ENCODE peak calls at places on chromosomes 1 and 21, in six cellular contexts. Q, W, G, H, A and L are unnamed samples.

GRCh38 chr1:159218846-159219636 is 14.4 kb downstream of the ACKR1 start:
- DNase-seq in H (no peak), G (no peak), A (no peak), Q (no peak), W (no peak), L (no peak)

GRCh38 chr1:186212574-186213224 is 162.4 kb downstream of the TPR start:
- DNase-seq in A (peak), H (no peak), G (no peak), Q (peak), W (peak), L (peak)

GRCh38 chr1:94020764-94021579 is 100.0 kb downstream of the ABCA4 start:
- DNase-seq in H (no peak), A (no peak), Q (no peak), W (peak), G (no peak), L (no peak)

GRCh38 chr1:178282949-178283367 is 189.1 kb downstream of the RASAL2 start:
- DNase-seq in G (no peak), W (peak), H (no peak), Q (no peak), A (no peak), L (peak)

GRCh38 chr21:42672699-42673458 is 19.5 kb downstream of the PDE9A start:
- DNase-seq in A (no peak), H (no peak), Q (no peak), G (no peak), W (peak), L (no peak)

GRCh38 chr1:223700942-223701637 is 11.2 kb upstream of the CAPN2 start:
- DNase-seq in A (no peak), H (peak), W (peak), G (peak), Q (no peak), L (no peak)

GRCh38 chr21:45974073-45975016 is 7.2 kb upstream of the COL6A1 start:
- DNase-seq in A (no peak), H (peak), Q (peak), G (peak), W (peak), L (no peak)

GRCh38 chr1:162740755-162741154 is 49.7 kb upstream of the HSD17B7 start:
- DNase-seq in W (peak), H (no peak), Q (no peak), A (no peak), G (no peak), L (no peak)

GRCh38 chr1:9929431-9930385 is 13.5 kb downstream of the LZIC start:
- DNase-seq in H (no peak), Q (no peak), A (peak), W (no peak), G (no peak), L (no peak)

GRCh38 chr1:221138516-221138915 is 259.3 kb downstream of the HLX start:
- DNase-seq in H (no peak), A (no peak), Q (no peak), W (no peak), G (no peak), L (no peak)

GRCh38 chr1:51488372-51489050 is 30.6 kb downstream of the EPS15 start:
- DNase-seq in H (no peak), W (peak), A (no peak), Q (no peak), G (no peak), L (no peak)

GRCh38 chr1:20078711-20079110 is 8.7 kb downstream of the PLA2G5 start:
- DNase-seq in W (no peak), A (no peak), G (no peak), Q (no peak), H (no peak), L (no peak)

GRCh38 chr21:45873418-45873817 is 108.2 kb upstream of the COL6A1 start:
- DNase-seq in A (no peak), Q (no peak), G (no peak), W (no peak), H (no peak), L (no peak)

GRCh38 chr1:65948609-65949229 is 156.0 kb downstream of the PDE4B start:
- DNase-seq in A (no peak), Q (no peak), G (no peak), H (no peak), W (peak), L (peak)

GRCh38 chr1:46580140-46580903 is 23.7 kb downstream of the MKNK1 start:
- DNase-seq in W (peak), A (no peak), Q (no peak), H (no peak), G (no peak), L (no peak)

GRCh38 chr21:45149021-45149420 is 74.6 kb downstream of the ADARB1 start:
- DNase-seq in Q (no peak), A (no peak), W (no peak), G (no peak), H (no peak), L (no peak)

GRCh38 chr1:60983701-60984065 is 98.7 kb upstream of the NFIA start:
- DNase-seq in H (no peak), G (no peak), A (no peak), Q (no peak), W (no peak), L (no peak)

GRCh38 chr1:243903904-243904303 is 53.9 kb upstream of the AKT3 start:
- DNase-seq in G (no peak), H (no peak), W (peak), Q (no peak), A (no peak), L (no peak)

GRCh38 chr1:21651214-21652042 is 17.7 kb downstream of the RAP1GAP start:
- DNase-seq in Q (peak), G (no peak), W (no peak), A (no peak), H (no peak), L (no peak)

GRCh38 chr1:183778568-183779433 is 26.1 kb upstream of the RGL1 start:
- DNase-seq in W (no peak), H (no peak), G (no peak), A (no peak), Q (no peak), L (no peak)

GRCh38 chr1:198676253-198676652 is 37.4 kb downstream of the PTPRC start:
- DNase-seq in G (no peak), W (no peak), A (no peak), Q (no peak), H (no peak), L (no peak)

GRCh38 chr1:116323419-116323987 is 49.5 kb upstream of the ATP1A1 start:
- DNase-seq in H (no peak), Q (no peak), A (no peak), W (no peak), G (no peak), L (no peak)

GRCh38 chr1:205147191-205147590 is 25.4 kb upstream of the RBBP5 start:
- DNase-seq in W (peak), G (no peak), Q (no peak), H (no peak), A (no peak), L (no peak)

GRCh38 chr1:57461405-57461804 is 37.5 kb upstream of the DAB1 start:
- DNase-seq in H (no peak), A (no peak), Q (no peak), G (no peak), W (no peak), L (no peak)

GRCh38 chr1:198169704-198170103 is 12.9 kb downstream of the NEK7 start:
- DNase-seq in W (peak), H (no peak), A (no peak), Q (no peak), G (no peak), L (no peak)

GRCh38 chr21:16124397-16125130 is 394.8 kb downstream of the USP25 start:
- DNase-seq in W (peak), H (no peak), Q (no peak), A (no peak), G (no peak), L (no peak)

GRCh38 chr1:240499012-240499411 is 112.9 kb downstream of the GREM2 start:
- DNase-seq in H (no peak), W (peak), G (no peak), A (no peak), Q (no peak), L (no peak)

GRCh38 chr1:59367269-59368006 is 70.5 kb downstream of the FGGY start:
- DNase-seq in Q (peak), G (peak), W (peak), H (peak), A (no peak), L (no peak)

GRCh38 chr1:221256773-221257172 is 377.5 kb downstream of the HLX start:
- DNase-seq in G (no peak), Q (no peak), H (no peak), W (no peak), A (no peak), L (no peak)

GRCh38 chr1:111735858-111736544 is 3.2 kb downstream of the INKA2 start:
- DNase-seq in Q (no peak), G (no peak), A (peak), H (no peak), W (peak), L (no peak)

GRCh38 chr1:156726549-156727226 is 1.6 kb upstream of the METTL25B start:
- DNase-seq in W (peak), G (no peak), A (no peak), H (peak), Q (no peak), L (peak)

GRCh38 chr1:58773406-58773840 is 10.4 kb downstream of the JUN start:
- DNase-seq in G (peak), W (peak), Q (peak), A (no peak), H (peak), L (peak)

GRCh38 chr1:94017155-94017829 is 103.7 kb downstream of the ABCA4 start:
- DNase-seq in Q (no peak), G (no peak), W (no peak), A (no peak), H (no peak), L (no peak)

GRCh38 chr1:38589036-38589435 is 270.5 kb downstream of the RRAGC start:
- DNase-seq in G (no peak), H (peak), W (peak), Q (peak), A (no peak), L (no peak)

GRCh38 chr1:183074215-183074614 is 51.0 kb downstream of the LAMC1 start:
- DNase-seq in Q (no peak), A (no peak), H (no peak), G (no peak), W (no peak), L (no peak)

GRCh38 chr1:108830119-108831008 is 26.5 kb downstream of the AKNAD1 start:
- DNase-seq in H (peak), Q (peak), W (peak), G (peak), A (peak), L (no peak)

GRCh38 chr1:207649865-207650580 is 5.1 kb downstream of the CR1L start:
- DNase-seq in G (no peak), Q (no peak), H (no peak), W (no peak), A (no peak), L (no peak)

GRCh38 chr1:16145988-16146887 is 9.6 kb downstream of the EPHA2 start:
- DNase-seq in H (peak), W (peak), A (no peak), Q (peak), G (peak), L (no peak)

GRCh38 chr1:107652976-107653375 is 312.0 kb downstream of the VAV3 start:
- DNase-seq in Q (no peak), W (no peak), H (no peak), G (no peak), A (no peak), L (no peak)